ENCODE peak calls at places on chromosomes 2 and 18, in five cellular contexts. One of them, this sample, is unnamed.

GRCh38 chr2:183543731-183544130 is 419.5 kb downstream of the NUP35 start:
- DNase-seq in OCI-LY7: peak; percentile 14
- DNase-seq in GM12865: peak; percentile 61
- DNase-seq in brain microvascular endothelial cell: peak; percentile 3
- DNase-seq in IMR-90: no peak
- DNase-seq in this sample: peak; percentile 41

GRCh38 chr2:83461135-83461534 is 997.9 kb downstream of the SUCLG1 start:
- DNase-seq in GM12865: no peak
- DNase-seq in brain microvascular endothelial cell: no peak
- DNase-seq in IMR-90: no peak
- DNase-seq in OCI-LY7: no peak
- DNase-seq in this sample: no peak

GRCh38 chr2:235570256-235570655 is 76.4 kb downstream of the AGAP1 start:
- DNase-seq in OCI-LY7: no peak
- DNase-seq in GM12865: no peak
- DNase-seq in brain microvascular endothelial cell: no peak
- DNase-seq in IMR-90: no peak
- DNase-seq in this sample: no peak

GRCh38 chr2:239264838-239265651 is 135.8 kb downstream of the HDAC4 start:
- DNase-seq in OCI-LY7: peak; percentile 38
- DNase-seq in GM12865: peak; percentile 64
- DNase-seq in brain microvascular endothelial cell: peak; percentile 59
- DNase-seq in IMR-90: peak; percentile 61
- DNase-seq in this sample: peak; percentile 38

GRCh38 chr2:8312861-8313768 is 368.7 kb upstream of the ID2 start:
- DNase-seq in OCI-LY7: peak; percentile 80
- DNase-seq in GM12865: peak; percentile 91
- DNase-seq in brain microvascular endothelial cell: no peak
- DNase-seq in IMR-90: peak; percentile 11
- DNase-seq in this sample: peak; percentile 74

GRCh38 chr2:206435738-206436137 is 7.6 kb upstream of the ADAM23 start:
- DNase-seq in OCI-LY7: no peak
- DNase-seq in IMR-90: no peak
- DNase-seq in GM12865: no peak
- DNase-seq in brain microvascular endothelial cell: no peak
- DNase-seq in this sample: no peak

GRCh38 chr18:22180722-22181121 is 11.3 kb downstream of the GATA6 start:
- DNase-seq in OCI-LY7: no peak
- DNase-seq in brain microvascular endothelial cell: no peak
- DNase-seq in GM12865: no peak
- DNase-seq in IMR-90: no peak
- DNase-seq in this sample: no peak

GRCh38 chr2:169095631-169096105 is 26.3 kb downstream of the DHRS9 start:
- DNase-seq in brain microvascular endothelial cell: peak; percentile 89
- DNase-seq in OCI-LY7: no peak
- DNase-seq in IMR-90: peak; percentile 69
- DNase-seq in GM12865: no peak
- DNase-seq in this sample: peak; percentile 99

GRCh38 chr2:12325806-12326205 is 390.9 kb upstream of the TRIB2 start:
- DNase-seq in OCI-LY7: no peak
- DNase-seq in brain microvascular endothelial cell: peak; percentile 83
- DNase-seq in IMR-90: peak; percentile 65
- DNase-seq in GM12865: no peak
- DNase-seq in this sample: peak; percentile 85

GRCh38 chr2:150733219-150733618 is 245.8 kb upstream of the RND3 start:
- DNase-seq in IMR-90: no peak
- DNase-seq in OCI-LY7: no peak
- DNase-seq in brain microvascular endothelial cell: no peak
- DNase-seq in GM12865: no peak
- DNase-seq in this sample: no peak

GRCh38 chr18:56638232-56639093 is at the start of gene TXNL1:
- DNase-seq in OCI-LY7: peak; percentile 96
- DNase-seq in IMR-90: peak; percentile 99
- DNase-seq in GM12865: peak; percentile 99
- DNase-seq in brain microvascular endothelial cell: peak; percentile 98
- DNase-seq in this sample: peak; percentile 99

GRCh38 chr2:67880291-67880761 is 182.5 kb downstream of the C1D start:
- DNase-seq in IMR-90: peak; percentile 16
- DNase-seq in OCI-LY7: no peak
- DNase-seq in brain microvascular endothelial cell: peak; percentile 23
- DNase-seq in GM12865: no peak
- DNase-seq in this sample: no peak
- TF ChIP-seq CTCF in IMR-90: no peak
- TF ChIP-seq CTCF in OCI-LY7: no peak
- TF ChIP-seq CTCF in brain microvascular endothelial cell: no peak
- TF ChIP-seq CTCF in GM12865: no peak
- TF ChIP-seq CTCF in this sample: no peak

GRCh38 chr2:227347117-227347516 is 22.1 kb downstream of the MFF start:
- DNase-seq in GM12865: no peak
- DNase-seq in IMR-90: no peak
- DNase-seq in OCI-LY7: no peak
- DNase-seq in brain microvascular endothelial cell: no peak
- DNase-seq in this sample: peak; percentile 15
- TF ChIP-seq CTCF in GM12865: no peak
- TF ChIP-seq CTCF in IMR-90: no peak
- TF ChIP-seq CTCF in OCI-LY7: no peak
- TF ChIP-seq CTCF in brain microvascular endothelial cell: no peak
- TF ChIP-seq CTCF in this sample: peak; percentile 30

DNA sequence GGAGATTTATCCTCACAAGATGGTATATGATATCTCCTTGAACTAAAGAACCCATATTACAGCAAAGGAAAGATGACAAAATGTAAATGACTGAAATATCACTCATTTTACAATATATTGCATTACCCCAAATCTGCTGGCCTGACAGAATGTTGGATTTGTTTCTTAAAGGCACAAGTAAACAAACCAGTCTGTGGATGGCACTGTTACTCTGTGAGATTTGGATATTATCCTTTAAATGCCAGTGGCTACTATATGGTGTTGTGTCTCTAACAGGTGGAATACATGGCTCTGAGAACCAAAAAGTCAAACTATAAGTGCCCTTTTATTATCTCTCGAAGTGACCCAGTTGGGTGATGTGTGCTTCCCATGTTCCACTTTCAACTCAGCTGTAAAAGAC is 125.7 kb downstream of the PDE1A start:
- DNase-seq in brain microvascular endothelial cell: no peak
- DNase-seq in OCI-LY7: no peak
- DNase-seq in IMR-90: no peak
- DNase-seq in GM12865: no peak
- DNase-seq in this sample: peak; percentile 33
- TF ChIP-seq CTCF in brain microvascular endothelial cell: no peak
- TF ChIP-seq CTCF in OCI-LY7: no peak
- TF ChIP-seq CTCF in IMR-90: peak; percentile 10
- TF ChIP-seq CTCF in GM12865: no peak
- TF ChIP-seq CTCF in this sample: no peak

DNA sequence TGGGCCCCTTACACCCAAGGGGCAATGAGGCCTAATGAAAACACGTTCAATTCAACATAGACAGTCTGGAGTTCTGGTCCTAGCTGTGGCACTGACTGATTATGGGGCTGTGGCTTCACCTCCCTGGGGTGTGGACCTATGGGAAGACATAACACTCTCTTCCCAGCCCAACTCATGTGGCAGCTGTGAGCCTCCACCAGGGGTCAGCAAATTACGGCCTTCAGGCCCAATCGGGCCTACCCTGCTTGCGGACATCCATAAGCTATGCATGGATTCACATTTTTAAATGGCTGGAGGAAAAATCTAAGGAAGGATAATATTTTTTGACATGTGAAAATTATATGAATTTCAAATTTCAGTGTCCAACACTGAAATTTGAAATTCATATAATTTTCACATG is 101.3 kb downstream of the LOXHD1 start:
- DNase-seq in IMR-90: peak; percentile 3
- DNase-seq in OCI-LY7: peak; percentile 6
- DNase-seq in brain microvascular endothelial cell: no peak
- DNase-seq in GM12865: peak; percentile 48
- DNase-seq in this sample: peak; percentile 34
- TF ChIP-seq CTCF in IMR-90: peak; percentile 17
- TF ChIP-seq CTCF in OCI-LY7: peak; percentile 53
- TF ChIP-seq CTCF in brain microvascular endothelial cell: peak; percentile 14
- TF ChIP-seq CTCF in GM12865: peak; percentile 56
- TF ChIP-seq CTCF in this sample: peak; percentile 52

DNA sequence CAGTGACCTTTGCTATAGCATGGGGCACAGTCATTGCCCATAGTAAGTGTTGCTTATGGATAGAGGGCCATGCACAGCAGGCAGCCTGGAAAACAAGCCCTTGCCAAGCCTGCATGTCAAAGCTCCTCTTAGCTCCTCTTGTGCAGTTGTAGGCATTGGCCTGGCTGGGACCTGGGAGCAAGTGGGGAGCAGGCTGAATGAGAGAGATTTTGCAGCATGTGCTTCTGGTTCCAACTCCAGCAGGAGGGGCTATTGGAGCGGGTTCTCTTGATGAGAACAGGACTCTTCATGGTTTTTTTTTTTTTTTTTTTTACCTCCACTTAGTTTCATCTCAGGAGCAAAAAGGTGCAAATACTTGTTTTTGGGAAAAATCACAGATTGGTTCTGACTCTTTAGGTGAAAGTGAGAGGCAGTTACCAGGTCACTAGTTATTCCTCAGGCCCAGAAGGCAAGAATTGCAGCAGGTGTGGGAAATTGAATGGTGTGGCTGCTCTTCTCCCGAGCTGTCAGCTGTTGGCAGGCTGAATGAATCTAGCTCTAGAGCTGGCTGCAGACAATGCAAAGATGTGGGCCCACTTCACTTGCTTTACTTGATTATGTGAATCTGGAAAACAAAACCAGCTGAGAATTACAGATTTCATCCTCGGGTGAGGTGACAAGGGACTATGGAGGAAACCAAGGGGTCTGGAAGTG is 95.9 kb downstream of the MAP4K4 start:
- DNase-seq in brain microvascular endothelial cell: no peak
- DNase-seq in GM12865: no peak
- DNase-seq in IMR-90: no peak
- DNase-seq in OCI-LY7: no peak
- DNase-seq in this sample: no peak
- TF ChIP-seq CTCF in brain microvascular endothelial cell: peak; percentile 48
- TF ChIP-seq CTCF in GM12865: no peak
- TF ChIP-seq CTCF in IMR-90: peak; percentile 25
- TF ChIP-seq CTCF in OCI-LY7: no peak
- TF ChIP-seq CTCF in this sample: peak; percentile 36

GRCh38 chr18:10285283-10285640 is 169.2 kb upstream of the APCDD1 start:
- DNase-seq in IMR-90: no peak
- DNase-seq in brain microvascular endothelial cell: no peak
- DNase-seq in GM12865: peak; percentile 33
- DNase-seq in OCI-LY7: no peak
- DNase-seq in this sample: no peak
- TF ChIP-seq CTCF in IMR-90: no peak
- TF ChIP-seq CTCF in brain microvascular endothelial cell: no peak
- TF ChIP-seq CTCF in GM12865: no peak
- TF ChIP-seq CTCF in OCI-LY7: no peak
- TF ChIP-seq CTCF in this sample: no peak

GRCh38 chr18:12231040-12231882 is 22.9 kb upstream of the CIDEA start:
- DNase-seq in OCI-LY7: no peak
- DNase-seq in IMR-90: no peak
- DNase-seq in GM12865: no peak
- DNase-seq in brain microvascular endothelial cell: no peak
- DNase-seq in this sample: no peak

GRCh38 chr18:12231986-12232385 is 22.2 kb upstream of the CIDEA start:
- DNase-seq in IMR-90: no peak
- DNase-seq in GM12865: no peak
- DNase-seq in OCI-LY7: no peak
- DNase-seq in brain microvascular endothelial cell: no peak
- DNase-seq in this sample: no peak

GRCh38 chr18:12236141-12236540 is 18.0 kb upstream of the CIDEA start:
- DNase-seq in IMR-90: no peak
- DNase-seq in GM12865: no peak
- DNase-seq in brain microvascular endothelial cell: no peak
- DNase-seq in OCI-LY7: no peak
- DNase-seq in this sample: no peak

GRCh38 chr18:12234451-12235190 is 19.5 kb upstream of the CIDEA start:
- DNase-seq in GM12865: no peak
- DNase-seq in brain microvascular endothelial cell: no peak
- DNase-seq in IMR-90: no peak
- DNase-seq in OCI-LY7: no peak
- DNase-seq in this sample: no peak

DNA sequence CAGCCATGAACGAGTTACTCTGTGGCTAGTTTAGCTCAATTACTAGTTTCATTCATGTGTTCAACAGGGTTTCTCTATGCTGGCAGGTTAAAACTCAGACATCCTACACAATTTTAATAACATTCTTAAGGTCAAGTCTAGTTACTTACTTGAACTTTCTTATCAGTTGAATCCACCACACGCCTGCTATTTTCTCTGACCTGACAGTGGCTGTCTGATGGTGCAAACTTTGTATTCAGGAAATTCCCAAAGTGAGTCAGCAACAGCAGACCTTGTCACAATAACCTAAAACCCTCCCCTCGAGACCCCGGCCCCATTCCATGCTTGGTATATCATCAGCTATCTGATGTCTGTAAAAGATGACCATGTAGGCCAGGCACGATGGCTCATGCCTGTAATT is 20.8 kb upstream of the CIDEA start:
- DNase-seq in brain microvascular endothelial cell: peak; percentile 99
- DNase-seq in IMR-90: peak; percentile 75
- DNase-seq in GM12865: no peak
- DNase-seq in OCI-LY7: no peak
- DNase-seq in this sample: no peak
- TF ChIP-seq CTCF in brain microvascular endothelial cell: no peak
- TF ChIP-seq CTCF in IMR-90: no peak
- TF ChIP-seq CTCF in GM12865: no peak
- TF ChIP-seq CTCF in OCI-LY7: no peak
- TF ChIP-seq CTCF in this sample: no peak